ENCODE peak calls at places on chromosomes 6 and 20, in seven cellular contexts. K, Z, W, P, U, X and I are unnamed samples.

GRCh38 chr6:13710552-13711383 is 867 bp downstream of the RANBP9 start:
- DNase-seq in Z (peak; percentile 54), K (peak; percentile 66), W (peak; percentile 17), U (peak; percentile 45), P (no peak), X (peak; percentile 60), I (peak; percentile 93)

GRCh38 chr6:154267508-154268106 is 89.0 kb downstream of the IPCEF1 start:
- DNase-seq in P (no peak), X (no peak), K (no peak), W (no peak), Z (no peak), U (no peak), I (no peak)

GRCh38 chr6:20497200-20497820 is 36.9 kb upstream of the CDKAL1 start:
- DNase-seq in Z (no peak), P (peak; percentile 80), U (no peak), X (no peak), K (no peak), W (no peak), I (no peak)

GRCh38 chr6:44254201-44254956 is 2.9 kb downstream of the SLC35B2 start:
- DNase-seq in W (no peak), U (no peak), K (no peak), Z (no peak), P (no peak), X (no peak), I (peak; percentile 66)

GRCh38 chr6:95228636-95229035 is 348.7 kb upstream of the MANEA start:
- DNase-seq in X (no peak), Z (no peak), W (no peak), K (no peak), P (no peak), U (no peak), I (no peak)

GRCh38 chr6:161493731-161494130 is 219.9 kb upstream of the AGPAT4 start:
- DNase-seq in K (no peak), X (no peak), P (no peak), W (no peak), U (no peak), Z (no peak), I (no peak)

GRCh38 chr6:88895911-88896310 is 67.5 kb downstream of the RNGTT start:
- DNase-seq in P (no peak), K (no peak), U (no peak), Z (no peak), W (no peak), X (no peak), I (no peak)

GRCh38 chr6:106789436-106790145 is 160.2 kb downstream of the QRSL1 start:
- DNase-seq in W (no peak), Z (no peak), U (no peak), K (no peak), X (no peak), P (no peak), I (no peak)

GRCh38 chr6:65776332-65776731 is 69.3 kb upstream of the EYS start:
- DNase-seq in Z (no peak), X (no peak), W (no peak), K (peak; percentile 54), P (no peak), U (no peak), I (no peak)

GRCh38 chr20:49115565-49115964 is 69.5 kb downstream of the CSE1L start:
- DNase-seq in K (no peak), X (no peak), U (no peak), Z (no peak), W (no peak), P (no peak), I (no peak)

GRCh38 chr6:122798099-122798641 is 9.1 kb downstream of the SMPDL3A start:
- DNase-seq in K (peak; percentile 78), W (no peak), Z (peak; percentile 97), P (no peak), U (no peak), X (peak; percentile 78), I (no peak)

GRCh38 chr20:25077610-25078169 is 4.3 kb downstream of the VSX1 start:
- DNase-seq in X (peak; percentile 49), W (no peak), Z (no peak), U (peak; percentile 48), P (no peak), K (no peak), I (peak; percentile 82)

GRCh38 chr6:14428269-14428668 is 310.7 kb downstream of the CD83 start:
- DNase-seq in K (no peak), P (no peak), W (no peak), U (no peak), Z (no peak), X (no peak), I (no peak)

GRCh38 chr20:24027229-24027628 is 38.6 kb upstream of the GGTLC1 start:
- DNase-seq in P (no peak), K (peak; percentile 52), X (peak; percentile 40), U (peak; percentile 34), W (peak; percentile 55), Z (peak; percentile 50), I (peak; percentile 89)

GRCh38 chr6:170097505-170098427 is 193.1 kb downstream of the DLL1 start:
- DNase-seq in P (no peak), U (no peak), X (peak; percentile 18), K (no peak), Z (no peak), W (no peak), I (peak; percentile 58)

GRCh38 chr6:84218091-84218490 is 9.4 kb downstream of the CEP162 start:
- DNase-seq in Z (no peak), P (no peak), X (no peak), W (no peak), K (no peak), U (no peak), I (no peak)

GRCh38 chr6:50970908-50971307 is 152.2 kb downstream of the TFAP2B start:
- DNase-seq in K (no peak), X (no peak), Z (no peak), P (no peak), U (no peak), W (no peak), I (no peak)

GRCh38 chr20:20740595-20740994 is 28.2 kb upstream of the RALGAPA2 start:
- DNase-seq in K (no peak), Z (no peak), U (no peak), W (no peak), X (no peak), P (no peak), I (no peak)

DNA sequence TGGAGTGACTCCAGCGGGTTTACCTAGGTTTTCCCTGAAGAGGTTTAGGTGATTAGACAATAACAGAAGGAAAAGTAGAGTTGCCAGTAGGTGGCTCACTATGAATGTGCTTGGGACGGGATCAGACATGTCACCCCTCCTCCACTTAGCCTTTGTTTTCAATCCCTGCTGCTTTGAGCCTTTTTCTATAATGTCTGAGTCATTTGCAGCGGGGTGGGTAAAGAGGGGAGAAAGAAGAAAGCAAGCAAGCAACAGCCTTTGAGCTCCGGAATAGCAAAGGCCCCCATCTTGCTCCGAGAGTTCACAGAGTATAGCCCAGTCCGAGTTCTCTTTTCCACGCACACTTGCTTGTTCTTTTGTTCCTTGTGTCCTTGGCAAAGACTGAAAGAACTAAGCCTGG is 129.1 kb downstream of the PACRG start:
- DNase-seq in Z (peak; percentile 6), K (peak; percentile 62), P (peak; percentile 55), U (no peak), X (no peak), W (no peak), I (no peak)
- H3K4me3 ChIP-seq in Z (no peak overlapping the region), K (no peak overlapping the region), P (peak overlapping the region; percentile 21), U (peak overlapping the region; percentile 35), X (peak overlapping the region; percentile 29), W (no peak overlapping the region), I (no peak overlapping the region)

DNA sequence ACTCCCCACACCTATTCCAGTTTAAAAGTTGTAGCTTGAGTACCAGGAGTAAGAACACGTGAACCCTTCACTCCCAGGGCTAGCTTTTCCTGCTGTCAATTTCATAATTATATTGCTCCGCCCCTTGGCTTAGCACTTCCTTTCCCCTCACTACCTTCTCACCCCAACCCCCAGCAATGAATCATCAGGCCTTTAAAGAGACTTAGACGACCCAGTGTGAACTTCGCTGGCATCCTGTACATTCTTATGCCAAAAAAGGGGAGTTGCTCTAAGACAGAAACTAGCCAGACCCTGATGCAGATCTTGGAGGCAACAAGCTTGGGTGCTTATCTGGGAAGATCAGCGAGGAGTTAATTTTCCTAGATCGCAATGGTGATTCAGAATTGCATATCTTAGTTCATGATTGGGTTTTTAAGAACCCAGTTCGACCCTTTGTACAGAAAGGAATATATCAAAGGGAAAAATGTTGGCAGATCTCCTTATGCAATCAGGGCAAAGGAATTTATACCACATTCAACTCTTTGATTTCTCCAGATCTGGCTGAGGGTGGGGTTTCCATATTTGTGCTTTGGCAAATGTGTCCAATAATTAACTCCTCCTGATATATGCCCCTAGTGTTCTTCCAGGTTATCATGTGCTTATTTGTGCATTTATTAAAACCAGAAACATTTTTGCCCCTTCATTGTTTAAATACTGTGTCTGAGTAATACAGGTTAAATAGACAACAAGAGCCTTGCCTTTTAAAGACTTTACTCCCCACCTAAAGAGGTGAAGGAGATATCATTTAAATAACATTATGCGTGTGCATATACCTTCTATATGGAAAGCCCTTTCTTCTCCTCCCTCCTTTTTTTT is 8.1 kb upstream of the ATXN1 start:
- DNase-seq in U (no peak), K (peak; percentile 53), W (peak; percentile 61), Z (peak; percentile 77), X (peak; percentile 44), P (peak; percentile 48), I (no peak)
- H3K4me3 ChIP-seq in U (no peak overlapping the region), K (no peak overlapping the region), W (no peak overlapping the region), Z (no peak overlapping the region), X (no peak overlapping the region), P (no peak overlapping the region), I (no peak overlapping the region)

DNA sequence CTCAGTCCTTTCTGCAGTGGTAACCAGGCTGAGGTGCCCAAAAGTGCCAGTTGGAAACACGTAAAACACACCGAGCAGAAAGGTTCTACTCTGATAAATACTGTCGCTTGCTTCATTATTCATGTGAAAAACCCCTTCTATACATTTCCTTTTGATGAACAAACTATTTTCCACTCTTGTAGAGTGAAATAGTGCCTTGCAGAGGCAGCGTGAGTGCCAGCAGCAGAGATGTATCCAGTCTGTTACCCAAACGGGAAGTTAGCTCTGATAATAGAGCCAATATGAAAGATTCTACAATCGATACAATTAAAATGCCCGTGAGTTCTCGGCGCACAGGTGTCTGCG is 1.5 kb downstream of the ZBTB46 start:
- DNase-seq in Z (no peak), W (no peak), K (no peak), P (no peak), U (no peak), X (no peak), I (no peak)
- H3K4me3 ChIP-seq in Z (no peak overlapping the region), W (peak overlapping the region; percentile 33), K (no peak overlapping the region), P (no peak overlapping the region), U (peak overlapping the region; percentile 62), X (peak overlapping the region; percentile 78), I (peak overlapping the region; percentile 71)

GRCh38 chr20:45174434-45175364 is at the start of gene PI3:
- DNase-seq in P (peak; percentile 25), U (no peak), X (peak; percentile 70), K (peak; percentile 87), Z (peak; percentile 66), W (no peak), I (no peak)

GRCh38 chr20:45179166-45179565 is 4.5 kb downstream of the PI3 start:
- DNase-seq in X (no peak), P (no peak), U (no peak), Z (no peak), W (no peak), K (no peak), I (no peak)

GRCh38 chr20:45176526-45176925 is 1.8 kb downstream of the PI3 start:
- DNase-seq in K (no peak), W (no peak), P (no peak), U (no peak), X (no peak), Z (no peak), I (no peak)

DNA sequence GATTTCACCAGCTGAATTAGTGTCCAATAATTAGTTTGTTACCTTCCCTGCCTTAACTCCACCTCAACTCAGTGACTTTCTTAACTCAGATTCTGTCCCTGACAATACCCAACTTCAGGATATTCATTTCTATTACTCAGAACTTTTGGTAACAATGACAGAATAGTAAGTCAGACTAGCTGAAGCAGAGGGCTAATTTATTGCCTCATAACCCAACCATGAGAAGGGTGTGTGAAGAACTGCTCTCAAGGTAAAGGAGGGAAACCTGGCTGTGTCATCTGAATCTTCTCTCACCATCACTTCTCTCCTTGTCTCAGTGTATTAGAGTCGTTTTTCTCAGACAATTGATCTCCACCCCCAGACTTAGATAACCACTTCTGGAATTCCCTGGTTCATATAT is 1.2 kb upstream of the PI3 start:
- DNase-seq in P (no peak), U (no peak), W (no peak), K (no peak), Z (no peak), X (no peak), I (no peak)
- H3K4me3 ChIP-seq in P (no peak overlapping the region), U (no peak overlapping the region), W (no peak overlapping the region), K (no peak overlapping the region), Z (no peak overlapping the region), X (no peak overlapping the region), I (no peak overlapping the region)